ENCODE peak calls at places on chromosomes 5 and 9, in nine cellular contexts. One of them, this sample, is unnamed.

GRCh38 chr5:123429221-123429954 is 6.2 kb upstream of the CEP120 start:
- DNase-seq in H7: no peak
- DNase-seq in RCC 7860: no peak
- DNase-seq in uterus: no peak
- DNase-seq in putamen: no peak
- DNase-seq in AG08395: no peak
- DNase-seq in sciatic nerve: no peak
- DNase-seq in cardiac fibroblast: peak
- DNase-seq in NCI-H510A: no peak
- DNase-seq in this sample: no peak

GRCh38 chr9:10003047-10003446 is 609.8 kb downstream of the PTPRD start:
- DNase-seq in H7: no peak
- DNase-seq in RCC 7860: no peak
- DNase-seq in uterus: no peak
- DNase-seq in putamen: no peak
- DNase-seq in AG08395: no peak
- DNase-seq in sciatic nerve: no peak
- DNase-seq in cardiac fibroblast: no peak
- DNase-seq in NCI-H510A: no peak
- DNase-seq in this sample: no peak

GRCh38 chr9:134066923-134067851 is 639 bp downstream of the BRD3 start:
- DNase-seq in H7: peak
- DNase-seq in RCC 7860: no peak
- DNase-seq in uterus: no peak
- DNase-seq in putamen: no peak
- DNase-seq in AG08395: peak
- DNase-seq in sciatic nerve: peak
- DNase-seq in cardiac fibroblast: peak
- DNase-seq in NCI-H510A: peak
- DNase-seq in this sample: peak

GRCh38 chr5:28632607-28633006 is 1594.2 kb upstream of the CDH9 start:
- DNase-seq in H7: no peak
- DNase-seq in RCC 7860: no peak
- DNase-seq in uterus: no peak
- DNase-seq in putamen: no peak
- DNase-seq in AG08395: no peak
- DNase-seq in sciatic nerve: no peak
- DNase-seq in cardiac fibroblast: no peak
- DNase-seq in NCI-H510A: no peak
- DNase-seq in this sample: no peak

GRCh38 chr5:139761501-139761900 is 34.1 kb upstream of the PSD2 start:
- DNase-seq in H7: peak
- DNase-seq in RCC 7860: no peak
- DNase-seq in uterus: no peak
- DNase-seq in putamen: no peak
- DNase-seq in AG08395: no peak
- DNase-seq in sciatic nerve: no peak
- DNase-seq in cardiac fibroblast: no peak
- DNase-seq in NCI-H510A: no peak
- DNase-seq in this sample: no peak

GRCh38 chr5:105409695-105410094 is 1847.1 kb upstream of the NUDT12 start:
- DNase-seq in H7: no peak
- DNase-seq in RCC 7860: no peak
- DNase-seq in uterus: no peak
- DNase-seq in putamen: no peak
- DNase-seq in AG08395: no peak
- DNase-seq in sciatic nerve: no peak
- DNase-seq in cardiac fibroblast: no peak
- DNase-seq in NCI-H510A: no peak
- DNase-seq in this sample: no peak

GRCh38 chr5:112914584-112914983 is 7.4 kb downstream of the REEP5 start:
- DNase-seq in H7: no peak
- DNase-seq in RCC 7860: peak
- DNase-seq in uterus: no peak
- DNase-seq in putamen: no peak
- DNase-seq in AG08395: no peak
- DNase-seq in sciatic nerve: no peak
- DNase-seq in cardiac fibroblast: no peak
- DNase-seq in NCI-H510A: no peak
- DNase-seq in this sample: no peak

GRCh38 chr9:1267141-1267570 is 217.0 kb downstream of the DMRT2 start:
- DNase-seq in H7: no peak
- DNase-seq in RCC 7860: no peak
- DNase-seq in uterus: no peak
- DNase-seq in putamen: no peak
- DNase-seq in AG08395: no peak
- DNase-seq in sciatic nerve: no peak
- DNase-seq in cardiac fibroblast: no peak
- DNase-seq in NCI-H510A: no peak
- DNase-seq in this sample: no peak

GRCh38 chr9:112711050-112711689 is 6.7 kb downstream of the INIP start:
- DNase-seq in H7: peak
- DNase-seq in RCC 7860: no peak
- DNase-seq in uterus: no peak
- DNase-seq in putamen: peak
- DNase-seq in AG08395: peak
- DNase-seq in sciatic nerve: no peak
- DNase-seq in cardiac fibroblast: peak
- DNase-seq in NCI-H510A: no peak
- DNase-seq in this sample: no peak

GRCh38 chr9:88045686-88046085 is 71.4 kb upstream of the CDK20 start:
- DNase-seq in H7: no peak
- DNase-seq in RCC 7860: no peak
- DNase-seq in uterus: no peak
- DNase-seq in putamen: no peak
- DNase-seq in AG08395: no peak
- DNase-seq in sciatic nerve: no peak
- DNase-seq in cardiac fibroblast: no peak
- DNase-seq in NCI-H510A: no peak
- DNase-seq in this sample: no peak

GRCh38 chr5:10366310-10367297 is 13.1 kb downstream of the MARCHF6 start:
- DNase-seq in H7: no peak
- DNase-seq in RCC 7860: no peak
- DNase-seq in uterus: no peak
- DNase-seq in putamen: no peak
- DNase-seq in AG08395: no peak
- DNase-seq in sciatic nerve: no peak
- DNase-seq in cardiac fibroblast: peak
- DNase-seq in NCI-H510A: no peak
- DNase-seq in this sample: peak

GRCh38 chr9:94011134-94011533 is 56.0 kb upstream of the BARX1 start:
- DNase-seq in H7: no peak
- DNase-seq in RCC 7860: no peak
- DNase-seq in uterus: peak
- DNase-seq in putamen: no peak
- DNase-seq in AG08395: peak
- DNase-seq in sciatic nerve: no peak
- DNase-seq in cardiac fibroblast: peak
- DNase-seq in NCI-H510A: no peak
- DNase-seq in this sample: peak

GRCh38 chr9:15696979-15697378 is 144.1 kb downstream of the CCDC171 start:
- DNase-seq in H7: peak
- DNase-seq in RCC 7860: no peak
- DNase-seq in uterus: no peak
- DNase-seq in putamen: no peak
- DNase-seq in AG08395: peak
- DNase-seq in sciatic nerve: no peak
- DNase-seq in cardiac fibroblast: peak
- DNase-seq in NCI-H510A: no peak
- DNase-seq in this sample: no peak

GRCh38 chr5:78127875-78128274 is 166.6 kb downstream of the AP3B1 start:
- DNase-seq in H7: peak
- DNase-seq in RCC 7860: no peak
- DNase-seq in uterus: no peak
- DNase-seq in putamen: no peak
- DNase-seq in AG08395: no peak
- DNase-seq in sciatic nerve: no peak
- DNase-seq in cardiac fibroblast: no peak
- DNase-seq in NCI-H510A: no peak
- DNase-seq in this sample: peak

GRCh38 chr9:114303571-114303970 is 19.3 kb upstream of the ORM1 start:
- DNase-seq in H7: no peak
- DNase-seq in RCC 7860: no peak
- DNase-seq in uterus: peak
- DNase-seq in putamen: no peak
- DNase-seq in AG08395: no peak
- DNase-seq in sciatic nerve: peak
- DNase-seq in cardiac fibroblast: no peak
- DNase-seq in NCI-H510A: no peak
- DNase-seq in this sample: no peak

GRCh38 chr5:133324058-133324457 is 272.2 kb downstream of the HSPA4 start:
- DNase-seq in H7: no peak
- DNase-seq in RCC 7860: no peak
- DNase-seq in uterus: no peak
- DNase-seq in putamen: no peak
- DNase-seq in AG08395: no peak
- DNase-seq in sciatic nerve: no peak
- DNase-seq in cardiac fibroblast: no peak
- DNase-seq in NCI-H510A: no peak
- DNase-seq in this sample: no peak

GRCh38 chr9:75918154-75918553 is 27.7 kb downstream of the PCSK5 start:
- DNase-seq in H7: no peak
- DNase-seq in RCC 7860: peak
- DNase-seq in uterus: no peak
- DNase-seq in putamen: no peak
- DNase-seq in AG08395: no peak
- DNase-seq in sciatic nerve: no peak
- DNase-seq in cardiac fibroblast: no peak
- DNase-seq in NCI-H510A: no peak
- DNase-seq in this sample: no peak

GRCh38 chr5:133992429-133993151 is 12.2 kb downstream of the VDAC1 start:
- DNase-seq in H7: no peak
- DNase-seq in RCC 7860: no peak
- DNase-seq in uterus: no peak
- DNase-seq in putamen: peak
- DNase-seq in AG08395: no peak
- DNase-seq in sciatic nerve: no peak
- DNase-seq in cardiac fibroblast: no peak
- DNase-seq in NCI-H510A: no peak
- DNase-seq in this sample: no peak

GRCh38 chr9:101486693-101487442 is 46.8 kb upstream of the RNF20 start:
- DNase-seq in H7: peak
- DNase-seq in RCC 7860: no peak
- DNase-seq in uterus: peak
- DNase-seq in putamen: peak
- DNase-seq in AG08395: peak
- DNase-seq in sciatic nerve: peak
- DNase-seq in cardiac fibroblast: peak
- DNase-seq in NCI-H510A: peak
- DNase-seq in this sample: peak

GRCh38 chr9:95991326-95991725 is 115.8 kb downstream of the ERCC6L2 start:
- DNase-seq in H7: no peak
- DNase-seq in RCC 7860: no peak
- DNase-seq in uterus: no peak
- DNase-seq in putamen: no peak
- DNase-seq in AG08395: no peak
- DNase-seq in sciatic nerve: no peak
- DNase-seq in cardiac fibroblast: no peak
- DNase-seq in NCI-H510A: no peak
- DNase-seq in this sample: no peak

GRCh38 chr9:114035221-114035844 is 42.8 kb downstream of the AMBP start:
- DNase-seq in H7: peak
- DNase-seq in RCC 7860: no peak
- DNase-seq in uterus: no peak
- DNase-seq in putamen: peak
- DNase-seq in AG08395: no peak
- DNase-seq in sciatic nerve: no peak
- DNase-seq in cardiac fibroblast: no peak
- DNase-seq in NCI-H510A: no peak
- DNase-seq in this sample: no peak

GRCh38 chr5:34717426-34718327 is 61.5 kb downstream of the RAI14 start:
- DNase-seq in H7: peak
- DNase-seq in RCC 7860: peak
- DNase-seq in uterus: peak
- DNase-seq in putamen: no peak
- DNase-seq in AG08395: peak
- DNase-seq in sciatic nerve: no peak
- DNase-seq in cardiac fibroblast: peak
- DNase-seq in NCI-H510A: no peak
- DNase-seq in this sample: no peak

GRCh38 chr5:141714542-141715303 is 32.7 kb upstream of the ARAP3 start:
- DNase-seq in H7: no peak
- DNase-seq in RCC 7860: peak
- DNase-seq in uterus: no peak
- DNase-seq in putamen: no peak
- DNase-seq in AG08395: no peak
- DNase-seq in sciatic nerve: no peak
- DNase-seq in cardiac fibroblast: no peak
- DNase-seq in NCI-H510A: no peak
- DNase-seq in this sample: no peak

GRCh38 chr5:147310059-147310704 is 75.4 kb downstream of the STK32A start:
- DNase-seq in H7: peak
- DNase-seq in RCC 7860: peak
- DNase-seq in uterus: no peak
- DNase-seq in putamen: peak
- DNase-seq in AG08395: peak
- DNase-seq in sciatic nerve: peak
- DNase-seq in cardiac fibroblast: peak
- DNase-seq in NCI-H510A: peak
- DNase-seq in this sample: peak

GRCh38 chr9:72315510-72316287 is 49.3 kb downstream of the ZFAND5 start:
- DNase-seq in H7: peak
- DNase-seq in RCC 7860: peak
- DNase-seq in uterus: no peak
- DNase-seq in putamen: peak
- DNase-seq in AG08395: peak
- DNase-seq in sciatic nerve: no peak
- DNase-seq in cardiac fibroblast: peak
- DNase-seq in NCI-H510A: no peak
- DNase-seq in this sample: peak

GRCh38 chr5:81125959-81126358 is 107.2 kb upstream of the CKMT2 start:
- DNase-seq in H7: no peak
- DNase-seq in RCC 7860: no peak
- DNase-seq in uterus: no peak
- DNase-seq in putamen: no peak
- DNase-seq in AG08395: no peak
- DNase-seq in sciatic nerve: no peak
- DNase-seq in cardiac fibroblast: no peak
- DNase-seq in NCI-H510A: no peak
- DNase-seq in this sample: peak